ENCODE peak calls at places on chromosomes 16 and 17, in six cellular contexts. A is ureter; T is stimulated activated naive CD8-positive, alpha-beta T cell treated with anti-CD3 and anti-CD28 coated beads, Interleukin-15, amount 100 ng/mL, for 72 hours; S is cardiac muscle cell; Z is osteoblast; M is left cardiac atrium. V is an unnamed sample.

GRCh38 chr16:69859105-69859969 is 91.8 kb upstream of the CLEC18A start:
- DNase-seq in Z (peak), A (no peak), S (no peak), T (no peak), M (peak), V (peak)

GRCh38 chr16:81460075-81460474 is 15.5 kb downstream of the CMIP start:
- DNase-seq in A (no peak), M (no peak), Z (no peak), S (no peak), T (no peak), V (no peak)

GRCh38 chr17:31216053-31216751 is 80.8 kb downstream of the OMG start:
- DNase-seq in A (no peak), S (peak), T (no peak), M (no peak), Z (peak), V (no peak)

GRCh38 chr17:76735006-76735405 is 2.1 kb downstream of the SRSF2 start:
- DNase-seq in A (no peak), Z (peak), T (no peak), S (peak), M (no peak), V (no peak)

GRCh38 chr17:81513669-81514484 is 1.3 kb upstream of the ACTG1 start:
- DNase-seq in Z (peak), T (peak), S (peak), M (peak), A (peak), V (peak)

GRCh38 chr16:89949756-89950155 is 1.2 kb downstream of the DEF8 start:
- DNase-seq in S (no peak), Z (peak), T (no peak), M (no peak), A (no peak), V (no peak)

GRCh38 chr16:17343028-17343427 is 127.7 kb downstream of the XYLT1 start:
- DNase-seq in T (peak), A (no peak), M (no peak), S (no peak), Z (no peak), V (no peak)

GRCh38 chr16:68951991-68952877 is 108.9 kb downstream of the TANGO6 start:
- DNase-seq in T (no peak), A (no peak), Z (peak), M (no peak), S (no peak), V (no peak)

GRCh38 chr17:77327566-77328463 is 187.0 kb downstream of the SEC14L1 start:
- DNase-seq in T (no peak), Z (peak), A (peak), M (no peak), S (no peak), V (peak)

GRCh38 chr17:28983286-28984240 is 22.3 kb downstream of the SEZ6 start:
- DNase-seq in T (no peak), M (no peak), A (no peak), S (peak), Z (no peak), V (no peak)

GRCh38 chr16:5032748-5033167 is 977 bp downstream of the NAGPA start:
- DNase-seq in S (no peak), Z (peak), A (no peak), M (no peak), T (no peak), V (peak)

GRCh38 chr17:76893623-76894358 is 25.6 kb downstream of the MGAT5B start:
- DNase-seq in A (no peak), T (no peak), Z (no peak), S (no peak), M (no peak), V (no peak)

GRCh38 chr17:81406117-81406953 is 11.1 kb downstream of the BAHCC1 start:
- DNase-seq in Z (no peak), A (no peak), M (no peak), S (no peak), T (no peak), V (no peak)

GRCh38 chr16:70159355-70160348 is 13.9 kb upstream of the CLEC18C start:
- DNase-seq in M (peak), A (peak), Z (peak), T (no peak), S (no peak), V (no peak)

GRCh38 chr16:88554711-88555264 is 15.4 kb upstream of the ZC3H18 start:
- DNase-seq in Z (peak), T (no peak), A (no peak), S (no peak), M (no peak), V (no peak)

GRCh38 chr16:22787456-22788189 is 26.3 kb upstream of the HS3ST2 start:
- DNase-seq in S (no peak), Z (no peak), M (no peak), A (no peak), T (no peak), V (no peak)

GRCh38 chr17:78137392-78138203 is 7.0 kb downstream of the TMC8 start:
- DNase-seq in Z (peak), M (peak), S (no peak), T (no peak), A (no peak), V (peak)

GRCh38 chr17:73635101-73635767 is 9.0 kb downstream of the SDK2 start:
- DNase-seq in M (no peak), A (no peak), Z (no peak), S (no peak), T (no peak), V (peak)

GRCh38 chr16:86911311-86911999 is 333.1 kb downstream of the FOXL1 start:
- DNase-seq in A (no peak), T (no peak), S (no peak), M (no peak), Z (no peak), V (no peak)

GRCh38 chr16:85615852-85616607 is 2.9 kb downstream of the GSE1 start:
- DNase-seq in Z (peak), S (peak), A (peak), T (peak), M (peak), V (peak)

GRCh38 chr17:7703584-7704574 is 1.1 kb upstream of the EFNB3 start:
- DNase-seq in S (peak), T (no peak), Z (no peak), A (no peak), M (peak), V (no peak)

GRCh38 chr16:6483634-6484033 is 849.0 kb upstream of the RBFOX1 start:
- DNase-seq in S (no peak), A (no peak), T (no peak), Z (no peak), M (no peak), V (no peak)

GRCh38 chr17:2062571-2063183 is 7.8 kb downstream of the HIC1 start:
- DNase-seq in A (no peak), M (no peak), S (peak), T (no peak), Z (peak), V (no peak)

GRCh38 chr16:74275031-74275636 is 21.5 kb upstream of the PSMD7 start:
- DNase-seq in Z (no peak), T (no peak), M (no peak), S (peak), A (no peak), V (no peak)

GRCh38 chr17:37103191-37103590 is 154.4 kb downstream of the AATF start:
- DNase-seq in M (no peak), T (no peak), A (no peak), Z (no peak), S (no peak), V (no peak)

GRCh38 chr17:34675143-34675542 is 95.8 kb downstream of the TMEM132E start:
- DNase-seq in M (no peak), A (no peak), S (no peak), T (no peak), Z (no peak), V (no peak)

GRCh38 chr17:55120651-55121050 is 144.1 kb upstream of the HLF start:
- DNase-seq in Z (no peak), M (no peak), S (no peak), T (no peak), A (no peak), V (no peak)

GRCh38 chr16:83160609-83161008 is 533.8 kb downstream of the CDH13 start:
- DNase-seq in Z (no peak), A (no peak), M (no peak), T (no peak), S (no peak), V (no peak)

GRCh38 chr16:68031951-68032350 is 8.9 kb downstream of the DUS2 start:
- DNase-seq in Z (no peak), T (no peak), S (no peak), A (no peak), M (no peak), V (peak)

GRCh38 chr16:89210904-89211515 is 6.5 kb upstream of the ZNF778 start:
- DNase-seq in A (no peak), T (no peak), M (no peak), Z (no peak), S (no peak), V (no peak)

GRCh38 chr17:77943971-77944370 is 14.5 kb upstream of the TNRC6C start:
- DNase-seq in M (no peak), A (no peak), Z (no peak), T (no peak), S (no peak), V (no peak)

GRCh38 chr17:14308965-14309879 is 8.3 kb downstream of the HS3ST3B1 start:
- DNase-seq in Z (peak), S (peak), T (peak), A (peak), M (peak), V (peak)

GRCh38 chr17:42315402-42316156 is 27.3 kb downstream of the STAT5A start:
- DNase-seq in M (no peak), T (no peak), Z (no peak), A (no peak), S (no peak), V (no peak)

GRCh38 chr16:2296662-2297505 is 29.0 kb upstream of the RNPS1 start:
- DNase-seq in M (no peak), S (peak), T (peak), Z (peak), A (no peak), V (peak)

GRCh38 chr16:2473999-2474876 is 689 bp upstream of the TBC1D24 start:
- DNase-seq in M (peak), A (peak), S (peak), Z (peak), T (peak), V (peak)

GRCh38 chr16:68319185-68319908 is 8.5 kb downstream of the PRMT7 start:
- DNase-seq in S (no peak), Z (no peak), A (no peak), M (no peak), T (peak), V (no peak)

V was measured in mucosa of descending colon.